ENCODE peak calls at places on chromosome 22, in nine cellular contexts. C is AG09309, Q is bronchial epithelial cell, F is epithelial cell of esophagus, P is body of pancreas, M is spleen, R is Peyer's patch, I is NB4, Y is AG04450. T is an unnamed sample.

GRCh38 chr22:25853902-25854301 is 111.9 kb downstream of the MYO18B start:
- DNase-seq in Q (no peak), R (no peak), F (no peak), I (no peak), M (no peak), C (no peak), Y (no peak), P (no peak), T (no peak)

GRCh38 chr22:40101417-40102101 is 76.2 kb upstream of the TNRC6B start:
- DNase-seq in Q (no peak), I (no peak), R (no peak), Y (no peak), C (no peak), F (no peak), M (no peak), P (no peak), T (no peak)

GRCh38 chr22:36594569-36594968 is 65.6 kb upstream of the EIF3D start:
- DNase-seq in I (no peak), Q (no peak), Y (no peak), P (no peak), M (no peak), C (no peak), F (no peak), R (no peak), T (no peak)

GRCh38 chr22:39348909-39349505 is 784 bp upstream of the SYNGR1 start:
- DNase-seq in P (peak), Y (no peak), Q (no peak), M (no peak), F (no peak), C (no peak), R (peak), I (peak), T (peak)

GRCh38 chr22:16955678-16956210 is 52.3 kb downstream of the GAB4 start:
- DNase-seq in C (no peak), P (no peak), M (no peak), R (no peak), I (no peak), Y (no peak), Q (no peak), F (no peak), T (no peak)

GRCh38 chr22:44071760-44072159 is 47.7 kb downstream of the PARVB start:
- DNase-seq in F (no peak), Q (no peak), M (no peak), I (no peak), R (no peak), P (no peak), Y (no peak), C (no peak), T (no peak)

GRCh38 chr22:30858976-30859713 is 109.4 kb downstream of the MORC2 start:
- DNase-seq in Y (no peak), M (peak), F (no peak), C (no peak), Q (no peak), P (no peak), R (no peak), I (no peak), T (no peak)

GRCh38 chr22:23192133-23192532 is 11.8 kb downstream of the BCR start:
- DNase-seq in Y (no peak), C (no peak), F (peak), Q (peak), R (no peak), P (peak), I (no peak), M (no peak), T (no peak)

GRCh38 chr22:35952576-35952975 is 76.0 kb downstream of the RBFOX2 start:
- DNase-seq in M (no peak), I (no peak), Y (no peak), F (no peak), Q (no peak), P (no peak), R (no peak), C (no peak), T (no peak)

GRCh38 chr22:50542416-50542927 is 3.2 kb upstream of the KLHDC7B start:
- DNase-seq in C (no peak), M (peak), F (peak), Y (no peak), P (no peak), I (peak), R (no peak), Q (peak), T (no peak)

GRCh38 chr22:37186228-37186996 is 1.6 kb downstream of the C1QTNF6 start:
- DNase-seq in R (no peak), Y (peak), P (no peak), F (peak), M (peak), I (peak), C (peak), Q (peak), T (peak)

GRCh38 chr22:43342347-43343261 is 568 bp downstream of the SCUBE1 start:
- DNase-seq in R (no peak), I (no peak), M (peak), Y (no peak), C (no peak), F (no peak), P (no peak), Q (no peak), T (no peak)

GRCh38 chr22:48464246-48464645 is 1363.4 kb downstream of the BRD1 start:
- DNase-seq in Q (no peak), M (peak), R (no peak), C (no peak), F (no peak), Y (no peak), P (no peak), I (no peak), T (no peak)

GRCh38 chr22:39421691-39422090 is 22.1 kb downstream of the TAB1 start:
- DNase-seq in F (no peak), Q (no peak), M (no peak), I (no peak), C (no peak), Y (no peak), R (no peak), P (no peak), T (no peak)

GRCh38 chr22:35451602-35452001 is 51.7 kb downstream of the MCM5 start:
- DNase-seq in I (no peak), F (no peak), Q (no peak), P (no peak), M (no peak), C (no peak), R (no peak), Y (no peak), T (no peak)

GRCh38 chr22:48433647-48434046 is 1394.0 kb downstream of the BRD1 start:
- DNase-seq in F (no peak), R (no peak), C (no peak), Y (no peak), M (peak), I (no peak), P (no peak), Q (no peak), T (no peak)

GRCh38 chr22:36328635-36329216 is 59.0 kb downstream of the MYH9 start:
- DNase-seq in M (peak), Q (peak), I (peak), F (peak), C (peak), Y (peak), P (peak), R (peak), T (peak)

GRCh38 chr22:37659066-37659896 is 758 bp downstream of the PDXP start:
- DNase-seq in C (no peak), R (peak), M (peak), Q (no peak), F (no peak), Y (no peak), P (peak), I (peak), T (no peak)

GRCh38 chr22:25630446-25630845 is 66.0 kb downstream of the GRK3 start:
- DNase-seq in R (no peak), M (no peak), Q (no peak), C (no peak), P (no peak), F (no peak), I (no peak), Y (no peak), T (peak)

GRCh38 chr22:33925194-33925593 is 4.9 kb upstream of the LARGE1 start:
- DNase-seq in I (no peak), Q (no peak), M (no peak), C (no peak), R (no peak), Y (no peak), F (no peak), P (no peak), T (no peak)

DNA sequence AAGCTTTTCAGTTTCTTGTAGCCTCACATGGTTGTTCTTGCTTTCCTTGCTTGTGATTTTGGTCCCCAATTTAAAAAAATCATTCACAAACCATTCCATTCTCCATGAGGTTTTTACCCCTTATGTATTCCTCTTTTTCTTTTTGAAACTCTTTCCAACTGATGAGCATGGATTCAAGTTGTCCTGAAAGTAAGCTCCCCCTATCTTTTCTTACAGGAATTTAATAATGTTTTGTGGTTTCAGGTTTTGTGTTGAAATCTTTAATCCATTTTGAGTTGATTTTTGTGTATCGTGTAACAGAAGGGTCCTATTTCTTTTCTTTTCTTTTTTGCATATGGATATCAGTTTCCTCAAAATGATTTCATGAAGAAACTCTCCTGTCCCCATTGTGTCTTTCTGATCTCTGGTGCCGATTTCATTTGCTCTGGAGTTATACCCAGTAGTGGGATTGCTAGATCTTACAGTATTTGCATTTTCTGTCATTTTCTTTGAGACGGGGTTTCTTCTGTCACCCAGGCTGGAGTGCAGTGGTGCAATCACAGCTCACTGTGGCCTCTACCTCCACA is 58.5 kb downstream of the LRRC74B start:
- DNase-seq in C (no peak), I (no peak), R (no peak), F (no peak), Y (no peak), P (no peak), M (no peak), Q (no peak), T (no peak)
- TF ChIP-seq CTCF in C (no peak), I (no peak), R (no peak), F (no peak), Y (peak), P (no peak), M (no peak), Q (no peak), T (no peak)

GRCh38 chr22:41365425-41365824 is 16.3 kb upstream of the TEF start:
- DNase-seq in F (no peak), R (no peak), Q (no peak), I (no peak), Y (no peak), P (no peak), C (no peak), M (no peak), T (no peak)

GRCh38 chr22:41367680-41368542 is 13.8 kb upstream of the TEF start:
- DNase-seq in F (peak), Q (peak), P (peak), R (no peak), Y (no peak), C (peak), M (no peak), I (no peak), T (no peak)

GRCh38 chr22:41366323-41367014 is 15.3 kb upstream of the TEF start:
- DNase-seq in P (no peak), Q (no peak), I (no peak), R (no peak), M (no peak), Y (no peak), F (no peak), C (no peak), T (no peak)

GRCh38 chr22:41368543-41368817 is 13.3 kb upstream of the TEF start:
- DNase-seq in R (no peak), Q (no peak), P (no peak), M (no peak), C (no peak), F (no peak), I (no peak), Y (no peak), T (no peak)

GRCh38 chr22:41367039-41367679 is 14.6 kb upstream of the TEF start:
- DNase-seq in F (peak), Q (peak), M (peak), R (peak), Y (peak), I (peak), C (peak), P (peak), T (peak)
- H3K4me3 ChIP-seq in F (peak), Q (peak), M (peak), R (peak), Y (peak), I (no peak), C (peak), P (peak), T (peak)

DNA sequence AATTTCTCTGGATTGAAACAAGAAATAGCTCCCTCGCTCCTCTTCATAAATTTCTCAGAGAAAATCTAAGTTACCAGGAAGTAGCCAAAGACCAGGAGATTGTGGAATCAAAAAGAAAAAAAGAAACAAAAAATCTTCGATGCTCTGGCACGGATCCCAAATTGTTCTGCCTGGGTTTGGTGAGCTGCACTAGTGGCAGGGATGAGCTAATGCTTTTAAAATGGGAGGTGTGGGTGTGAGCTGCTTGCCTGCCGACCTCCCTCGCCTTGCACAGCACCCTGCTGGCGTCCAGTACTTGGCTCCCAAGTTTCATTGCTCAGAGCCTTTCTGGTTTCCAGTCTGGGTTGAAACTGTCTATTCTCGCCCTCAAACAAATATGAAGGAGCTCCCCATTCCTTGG is 2.5 kb downstream of the TIMP3 start:
- DNase-seq in C (no peak), R (no peak), Q (no peak), Y (no peak), P (no peak), M (no peak), I (no peak), F (peak), T (peak)
- TF ChIP-seq CTCF in C (no peak), R (no peak), Q (no peak), Y (no peak), P (no peak), M (no peak), I (no peak), F (no peak), T (no peak)

GRCh38 chr22:46614070-46614931 is 5.9 kb upstream of the GRAMD4 start:
- DNase-seq in P (no peak), C (no peak), Q (no peak), R (peak), Y (no peak), I (no peak), F (no peak), M (peak), T (no peak)

GRCh38 chr22:46612341-46612903 is 7.8 kb upstream of the GRAMD4 start:
- DNase-seq in M (peak), F (no peak), C (no peak), P (no peak), Y (no peak), Q (no peak), R (no peak), I (no peak), T (no peak)

GRCh38 chr22:46611189-46611588 is 9.0 kb upstream of the GRAMD4 start:
- DNase-seq in Q (no peak), M (no peak), R (no peak), C (no peak), P (no peak), I (no peak), F (no peak), Y (no peak), T (no peak)

GRCh38 chr22:46613606-46613997 is 6.6 kb upstream of the GRAMD4 start:
- DNase-seq in R (peak), Y (no peak), C (no peak), I (peak), F (no peak), M (peak), P (no peak), Q (no peak), T (peak)

GRCh38 chr22:46612904-46613605 is 7.1 kb upstream of the GRAMD4 start:
- DNase-seq in P (no peak), I (no peak), M (peak), F (no peak), C (no peak), Y (no peak), Q (no peak), R (peak), T (no peak)
- H3K4me3 ChIP-seq in P (no peak), I (no peak), M (peak), F (no peak), C (no peak), Y (no peak), Q (no peak), R (peak), T (no peak)

GRCh38 chr22:28985581-28986290 is 75.9 kb downstream of the C22orf31 start:
- DNase-seq in R (no peak), F (no peak), C (no peak), Q (no peak), M (no peak), P (no peak), Y (no peak), I (no peak), T (no peak)
- TF ChIP-seq CTCF in R (no peak), F (no peak), C (no peak), Q (no peak), M (no peak), P (no peak), Y (no peak), I (no peak), T (no peak)

T was measured in foreskin fibroblast.